ENCODE peak calls at places on chromosomes 11 and 22, in four cellular contexts. R, H, Q and D are unnamed samples.
A peak's percentile ranks its signal among the peaks of the same experiment; 100 is the strongest.

GRCh38 chr11:88064097-88064705 is 111.0 kb downstream of the RAB38 start:
- DNase-seq in H (no peak), Q (no peak), R (no peak), D (no peak)

GRCh38 chr11:12245091-12245490 is 132.3 kb upstream of the PARVA start:
- DNase-seq in R (no peak), Q (no peak), H (no peak), D (no peak)

GRCh38 chr22:38136607-38137006 is 26.1 kb upstream of the BAIAP2L2 start:
- DNase-seq in R (no peak), Q (no peak), H (no peak), D (no peak)

GRCh38 chr11:73404048-73404447 is 27.8 kb downstream of the RELT start:
- DNase-seq in Q (peak; percentile 76), H (peak; percentile 90), R (no peak), D (peak; percentile 13)

GRCh38 chr22:35116817-35117216 is 50.9 kb downstream of the ISX start:
- DNase-seq in H (no peak), R (no peak), Q (no peak), D (no peak)

GRCh38 chr11:119416606-119417580 is 6.1 kb downstream of the THY1 start:
- DNase-seq in R (no peak), Q (peak; percentile 69), H (peak; percentile 80), D (no peak)

GRCh38 chr22:25172153-25172552 is 27.5 kb upstream of the CRYBB3 start:
- DNase-seq in Q (no peak), R (no peak), H (no peak), D (no peak)

GRCh38 chr11:59791639-59792038 is 18.9 kb downstream of the MRPL16 start:
- DNase-seq in Q (no peak), R (no peak), H (no peak), D (no peak)

GRCh38 chr11:45144126-45145082 is 2.0 kb upstream of the PRDM11 start:
- DNase-seq in Q (no peak), H (no peak), R (no peak), D (no peak)

GRCh38 chr22:25475554-25476022 is 88.9 kb upstream of the GRK3 start:
- DNase-seq in Q (no peak), R (no peak), H (no peak), D (no peak)

GRCh38 chr22:39428597-39429071 is 28.2 kb upstream of the MGAT3 start:
- DNase-seq in Q (no peak), H (peak; percentile 95), R (peak; percentile 74), D (peak; percentile 90)

GRCh38 chr11:62957147-62957546 is 27.6 kb downstream of the SLC22A6 start:
- DNase-seq in Q (no peak), H (no peak), R (no peak), D (no peak)

DNA sequence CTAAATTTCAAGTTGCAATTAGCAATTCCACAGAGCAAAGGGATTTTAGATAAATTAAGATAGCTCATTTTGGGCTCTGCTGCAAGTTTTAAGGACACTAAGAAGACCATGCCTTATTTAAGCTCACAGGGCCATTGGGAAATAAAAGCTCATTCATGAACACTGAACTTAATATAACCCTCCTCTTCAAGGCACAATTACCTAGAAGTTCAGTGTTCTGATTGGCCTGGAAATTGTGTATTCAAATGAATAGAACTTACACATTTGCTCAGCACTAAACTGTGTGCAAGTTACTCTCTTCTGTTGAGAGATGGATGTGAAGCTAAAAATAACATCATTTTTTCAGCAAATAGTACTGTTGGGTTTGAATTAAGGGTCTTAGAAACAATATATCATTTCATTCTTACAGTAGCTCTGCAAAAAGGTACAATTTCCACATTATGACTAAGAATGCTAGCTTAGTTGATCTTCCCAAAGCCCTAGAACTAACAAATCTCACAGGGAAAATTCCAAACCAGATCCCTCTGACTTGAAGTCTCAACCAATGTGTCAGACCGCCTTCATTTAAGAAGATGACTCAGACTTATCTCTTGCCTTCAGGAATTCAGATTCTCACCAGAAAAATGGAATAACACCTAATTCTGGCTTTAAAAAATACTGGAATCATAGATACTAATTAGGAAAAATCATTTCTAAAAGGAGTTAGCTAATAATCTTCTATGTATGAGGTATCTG is 87.4 kb upstream of the LRRC55 start:
- DNase-seq in Q (no peak), H (no peak), R (no peak), D (no peak)
- H3K27me3 ChIP-seq in Q (no peaks in the 10 kb centered on the region), H (no peaks in the 10 kb centered on the region), R (no peaks in the 10 kb centered on the region), D (no peaks in the 10 kb centered on the region)

GRCh38 chr22:40499187-40499753 is 128.9 kb downstream of the SGSM3 start:
- DNase-seq in R (no peak), Q (no peak), H (no peak), D (no peak)
- H3K4me3 ChIP-seq in R (no peak overlapping the region), Q (no peak overlapping the region), H (no peak overlapping the region), D (no peak overlapping the region)

DNA sequence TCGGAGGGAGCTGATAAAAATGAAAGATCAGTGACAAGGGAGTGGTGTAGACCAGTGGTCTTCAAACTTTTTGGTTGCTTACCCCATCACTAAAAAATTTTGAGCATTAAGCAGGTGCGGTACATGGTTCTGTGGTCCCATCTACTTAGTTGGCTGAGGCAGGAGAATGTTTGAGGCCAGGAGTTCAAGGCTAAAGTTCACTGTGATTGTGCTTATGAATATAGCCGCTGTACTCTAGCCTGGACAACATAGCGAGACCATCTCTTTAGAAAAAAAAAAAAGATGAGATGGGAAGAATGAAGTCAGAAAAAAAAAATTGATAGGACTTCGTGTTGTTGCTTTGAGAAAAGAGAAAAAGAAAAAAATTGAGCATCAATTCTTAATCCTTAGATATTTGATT is 7.8 kb downstream of the MTMR3 start:
- DNase-seq in R (no peak), Q (no peak), H (no peak), D (no peak)
- H3K27ac ChIP-seq in R (no peak overlapping the region), Q (no peak overlapping the region), H (no peak overlapping the region), D (no peak overlapping the region)

GRCh38 chr22:26707090-26707489 is 49.7 kb downstream of the MIAT start:
- DNase-seq in R (no peak), H (no peak), Q (no peak), D (no peak)
- H3K27me3 ChIP-seq in R (no peaks in the 10 kb centered on the region), H (no peaks in the 10 kb centered on the region), Q (no peaks in the 10 kb centered on the region), D (no peaks in the 10 kb centered on the region)

GRCh38 chr11:18324381-18324780 is 2.0 kb downstream of the GTF2H1 start:
- DNase-seq in Q (no peak), H (no peak), R (no peak), D (no peak)
- H3K4me3 ChIP-seq in Q (peak overlapping the region; percentile 96), H (peak overlapping the region; percentile 99), R (peak overlapping the region; percentile 70), D (no peak overlapping the region)

GRCh38 chr22:41976070-41976901 is 7.0 kb downstream of the SEPTIN3 start:
- DNase-seq in H (peak; percentile 75), R (no peak), Q (peak; percentile 69), D (no peak)
- H3K27ac ChIP-seq in H (no peak overlapping the region), R (no peak overlapping the region), Q (peak overlapping the region; percentile 52), D (no peak overlapping the region)